ENCODE peak calls at places on chromosomes 1 and 21, in ten cellular contexts. S is transverse colon, T is SK-N-MC, O is H1, D is GM12878, H is GM12892, J is spleen, E is prostate gland, F is stomach, P is GM23338. Z is an unnamed sample.

GRCh38 chr21:41160036-41160435 is 7.9 kb upstream of the BACE2 start:
- DNase-seq in O (no peak), F (no peak), D (no peak), P (no peak), E (no peak), H (no peak), T (no peak), S (no peak), J (no peak), Z (no peak)

GRCh38 chr21:34129039-34129891 is 55.9 kb downstream of the MRPS6 start:
- DNase-seq in H (no peak), O (peak), D (no peak), F (peak), S (peak), E (peak), T (peak), J (no peak), P (peak), Z (peak)

GRCh38 chr1:221777434-221778072 is 35.7 kb upstream of the DUSP10 start:
- DNase-seq in H (no peak), T (no peak), P (no peak), D (peak), S (no peak), J (no peak), E (no peak), O (no peak), F (no peak), Z (no peak)

GRCh38 chr1:166165661-166166399 is 971 bp downstream of the FAM78B start:
- DNase-seq in J (peak), P (peak), S (peak), O (no peak), D (no peak), F (no peak), H (peak), T (no peak), E (peak), Z (peak)

GRCh38 chr1:226108935-226109828 is 46.7 kb downstream of the H3-3A start:
- DNase-seq in E (no peak), H (no peak), S (no peak), J (no peak), D (no peak), P (no peak), T (peak), O (no peak), F (peak), Z (no peak)

GRCh38 chr1:26607191-26607590 is 77.6 kb downstream of the RPS6KA1 start:
- DNase-seq in S (no peak), O (no peak), H (no peak), D (no peak), F (no peak), J (no peak), E (no peak), T (no peak), P (no peak), Z (no peak)

GRCh38 chr1:2205191-2205952 is 10.8 kb upstream of the FAAP20 start:
- DNase-seq in S (peak), J (peak), T (no peak), D (peak), P (peak), E (peak), F (peak), H (no peak), O (peak), Z (no peak)

GRCh38 chr1:57109247-57109646 is 143.4 kb upstream of the C8B start:
- DNase-seq in D (no peak), H (no peak), O (no peak), F (no peak), E (no peak), T (no peak), J (no peak), P (no peak), S (no peak), Z (no peak)

GRCh38 chr1:17741052-17741451 is 14.1 kb upstream of the ACTL8 start:
- DNase-seq in E (no peak), F (no peak), O (no peak), S (no peak), J (no peak), T (no peak), H (no peak), P (peak), D (no peak), Z (no peak)

GRCh38 chr1:31791131-31791858 is 24.5 kb downstream of the SPOCD1 start:
- DNase-seq in T (no peak), H (no peak), P (no peak), J (peak), F (no peak), S (no peak), O (no peak), D (no peak), E (no peak), Z (no peak)

GRCh38 chr1:20521960-20522861 is 14.3 kb upstream of the MUL1 start:
- DNase-seq in P (peak), J (peak), H (no peak), S (peak), F (peak), E (peak), T (peak), O (peak), D (peak), Z (peak)

GRCh38 chr1:231806623-231807470 is 180.3 kb downstream of the DISC1 start:
- DNase-seq in T (no peak), H (peak), E (no peak), J (peak), S (peak), F (peak), D (no peak), O (peak), P (peak), Z (peak)

GRCh38 chr1:109312246-109312645 is 5.4 kb upstream of the MYBPHL start:
- DNase-seq in O (no peak), T (no peak), H (no peak), P (no peak), E (no peak), D (no peak), S (no peak), F (no peak), J (no peak), Z (no peak)

GRCh38 chr1:245800901-245801605 is 646.3 kb downstream of the KIF26B start:
- DNase-seq in F (no peak), S (no peak), H (no peak), D (no peak), T (no peak), J (no peak), E (no peak), P (no peak), O (no peak), Z (no peak)

GRCh38 chr1:227191607-227192006 is 126.7 kb downstream of the CDC42BPA start:
- DNase-seq in J (no peak), F (no peak), D (no peak), E (no peak), P (no peak), H (no peak), S (no peak), T (no peak), O (no peak), Z (no peak)

GRCh38 chr1:231059566-231060193 is 19.6 kb upstream of the FAM89A start:
- DNase-seq in H (no peak), S (no peak), D (no peak), P (no peak), E (no peak), J (no peak), T (no peak), O (no peak), F (no peak), Z (no peak)

GRCh38 chr1:237709355-237709754 is 181.4 kb downstream of the ZP4 start:
- DNase-seq in O (no peak), E (no peak), F (no peak), D (no peak), S (no peak), P (no peak), T (no peak), H (no peak), J (no peak), Z (no peak)

GRCh38 chr1:47708658-47709301 is 270.9 kb downstream of the FOXD2 start:
- DNase-seq in S (peak), D (no peak), E (no peak), P (peak), F (no peak), O (no peak), T (no peak), J (no peak), H (no peak), Z (no peak)

GRCh38 chr1:200075938-200076546 is 48.5 kb downstream of the NR5A2 start:
- DNase-seq in T (no peak), H (no peak), E (peak), J (no peak), S (no peak), P (peak), O (no peak), D (no peak), F (no peak), Z (no peak)

GRCh38 chr1:10888791-10889627 is 92.6 kb upstream of the CASZ1 start:
- DNase-seq in O (no peak), J (no peak), D (no peak), F (no peak), P (peak), H (no peak), S (no peak), T (no peak), E (no peak), Z (no peak)

GRCh38 chr1:73162576-73162975 is 880.2 kb upstream of the NEGR1 start:
- DNase-seq in P (no peak), E (no peak), S (no peak), T (no peak), H (no peak), F (no peak), D (no peak), J (no peak), O (no peak), Z (no peak)

GRCh38 chr1:33007190-33008050 is 29.3 kb downstream of the AK2 start:
- DNase-seq in H (no peak), T (no peak), F (peak), S (peak), J (no peak), E (peak), O (no peak), P (peak), D (no peak), Z (no peak)

GRCh38 chr1:97243973-97244560 is 522.5 kb downstream of the PTBP2 start:
- DNase-seq in J (no peak), T (no peak), O (no peak), D (no peak), E (no peak), F (no peak), P (peak), H (no peak), S (no peak), Z (no peak)

GRCh38 chr1:204503122-204503912 is 8.7 kb upstream of the PIK3C2B start:
- DNase-seq in J (no peak), O (no peak), F (no peak), S (no peak), T (peak), H (no peak), D (no peak), E (peak), P (peak), Z (no peak)

GRCh38 chr1:205344010-205344808 is 12.5 kb downstream of the KLHDC8A start:
- DNase-seq in D (no peak), P (peak), J (peak), O (no peak), E (no peak), T (no peak), H (no peak), F (peak), S (peak), Z (no peak)

GRCh38 chr1:29413661-29414060 is 177.3 kb downstream of the PTPRU start:
- DNase-seq in E (no peak), S (no peak), D (no peak), J (no peak), P (no peak), F (no peak), H (no peak), T (no peak), O (no peak), Z (no peak)

GRCh38 chr21:38181101-38181500 is 75.7 kb upstream of the KCNJ15 start:
- DNase-seq in J (no peak), F (no peak), E (no peak), S (no peak), P (no peak), H (no peak), D (no peak), T (no peak), O (no peak), Z (no peak)

GRCh38 chr1:7069888-7070287 is 284.6 kb downstream of the CAMTA1 start:
- DNase-seq in J (no peak), P (peak), F (no peak), H (no peak), T (no peak), D (no peak), O (peak), E (no peak), S (no peak), Z (no peak)

GRCh38 chr1:165356876-165357275 is 361 bp upstream of the LMX1A start:
- DNase-seq in D (no peak), T (no peak), S (no peak), F (no peak), E (no peak), H (no peak), O (no peak), J (no peak), P (peak), Z (no peak)

GRCh38 chr1:38336961-38337360 is 290.4 kb upstream of the POU3F1 start:
- DNase-seq in T (no peak), P (no peak), S (no peak), E (no peak), H (no peak), D (no peak), F (no peak), J (no peak), O (no peak), Z (no peak)

GRCh38 chr21:17610862-17611261 is 1.8 kb downstream of the BTG3 start:
- DNase-seq in H (no peak), P (no peak), J (no peak), S (peak), D (no peak), F (peak), O (no peak), T (no peak), E (peak), Z (no peak)

GRCh38 chr1:940121-941026 is 16.7 kb downstream of the SAMD11 start:
- DNase-seq in F (peak), E (no peak), H (no peak), T (no peak), S (peak), P (peak), O (no peak), D (no peak), J (no peak), Z (peak)
- TF ChIP-seq POLR2AphosphoS5 in F (no peak), E (no peak), H (no peak), T (peak), S (no peak), P (no peak), O (no peak), D (no peak), J (no peak), Z (no peak)

GRCh38 chr1:154419620-154420020 is 14.5 kb downstream of the IL6R start:
- DNase-seq in H (no peak), F (peak), P (no peak), E (peak), T (no peak), J (peak), S (peak), D (no peak), O (no peak), Z (no peak)
- TF ChIP-seq POLR2AphosphoS5 in H (no peak), F (peak), P (no peak), E (peak), T (no peak), J (peak), S (peak), D (no peak), O (no peak), Z (no peak)

DNA sequence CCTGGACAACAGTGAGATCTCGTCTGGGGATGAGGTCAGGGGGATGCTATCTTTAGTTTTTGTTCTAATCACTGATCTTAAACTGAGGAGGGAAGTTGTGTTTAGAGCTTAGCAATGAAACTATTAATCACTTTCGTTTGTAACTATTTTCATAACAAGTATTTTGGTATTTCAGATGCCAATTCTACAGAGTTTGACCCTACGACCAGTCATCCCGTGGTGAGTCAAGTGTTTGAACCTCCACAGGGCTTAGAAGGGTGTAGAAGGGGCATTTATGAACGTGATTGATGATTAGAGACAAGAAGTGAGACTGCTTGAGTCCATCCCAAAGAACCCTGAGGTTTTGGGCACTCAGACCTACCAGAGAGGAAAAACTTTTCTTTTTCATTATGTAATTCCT is 15.6 kb downstream of the SLFNL1 start:
- DNase-seq in J (no peak), O (no peak), H (no peak), P (no peak), E (no peak), F (no peak), D (peak), S (no peak), T (no peak), Z (no peak)
- TF ChIP-seq POLR2AphosphoS5 in J (no peak), O (no peak), H (no peak), P (no peak), E (no peak), F (no peak), D (no peak), S (no peak), T (no peak), Z (no peak)

GRCh38 chr1:4702927-4703326 is 48.5 kb downstream of the AJAP1 start:
- DNase-seq in J (no peak), H (no peak), T (no peak), E (no peak), F (no peak), O (no peak), D (no peak), P (no peak), S (no peak), Z (no peak)
- TF ChIP-seq POLR2AphosphoS5 in J (no peak), H (no peak), T (no peak), E (no peak), F (no peak), O (no peak), D (no peak), P (no peak), S (no peak), Z (no peak)

DNA sequence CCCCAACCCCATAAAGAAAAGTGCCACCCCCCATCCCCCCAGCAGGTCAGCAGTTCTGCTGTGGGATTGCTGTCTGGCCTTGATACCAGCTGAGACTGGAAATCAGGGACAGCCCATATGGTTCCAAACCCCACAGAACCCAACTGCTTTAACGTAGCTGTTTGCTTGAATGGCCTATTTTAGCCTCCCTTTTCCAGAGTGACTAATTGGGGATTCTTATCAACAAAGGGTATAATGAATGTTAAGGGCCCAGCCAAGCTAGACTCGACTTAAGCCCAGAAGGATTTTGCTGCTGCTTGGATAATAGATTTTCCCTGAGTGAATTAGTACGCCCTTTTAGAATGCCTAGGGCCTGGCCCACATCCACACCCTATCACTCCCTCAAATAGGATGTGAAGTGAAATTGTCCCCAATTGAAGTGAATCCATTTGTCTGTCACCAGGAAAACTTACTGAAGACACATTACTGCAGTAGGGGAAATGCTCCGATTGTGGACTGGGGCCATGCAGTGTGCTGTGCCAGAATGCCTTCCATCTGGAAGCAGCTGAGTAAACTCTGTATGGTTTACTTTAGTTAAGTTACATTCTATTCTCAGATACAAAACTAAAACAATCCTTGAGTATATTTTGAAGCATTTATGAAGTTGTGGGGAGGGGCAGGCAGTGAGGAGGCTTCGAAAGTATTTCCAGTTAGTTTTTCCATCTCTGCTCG is 156.9 kb downstream of the DHRS3 start:
- DNase-seq in H (no peak), J (no peak), S (peak), D (no peak), E (peak), F (peak), T (no peak), P (no peak), O (no peak), Z (no peak)
- TF ChIP-seq POLR2AphosphoS5 in H (no peak), J (no peak), S (no peak), D (no peak), E (peak), F (no peak), T (no peak), P (no peak), O (no peak), Z (no peak)

GRCh38 chr1:59296358-59297256 is at the start of gene FGGY:
- DNase-seq in P (peak), D (peak), F (peak), J (peak), H (peak), S (peak), E (peak), O (peak), T (peak), Z (peak)
- TF ChIP-seq POLR2AphosphoS5 in P (peak), D (peak), F (peak), J (peak), H (peak), S (peak), E (peak), O (peak), T (peak), Z (peak)

DNA sequence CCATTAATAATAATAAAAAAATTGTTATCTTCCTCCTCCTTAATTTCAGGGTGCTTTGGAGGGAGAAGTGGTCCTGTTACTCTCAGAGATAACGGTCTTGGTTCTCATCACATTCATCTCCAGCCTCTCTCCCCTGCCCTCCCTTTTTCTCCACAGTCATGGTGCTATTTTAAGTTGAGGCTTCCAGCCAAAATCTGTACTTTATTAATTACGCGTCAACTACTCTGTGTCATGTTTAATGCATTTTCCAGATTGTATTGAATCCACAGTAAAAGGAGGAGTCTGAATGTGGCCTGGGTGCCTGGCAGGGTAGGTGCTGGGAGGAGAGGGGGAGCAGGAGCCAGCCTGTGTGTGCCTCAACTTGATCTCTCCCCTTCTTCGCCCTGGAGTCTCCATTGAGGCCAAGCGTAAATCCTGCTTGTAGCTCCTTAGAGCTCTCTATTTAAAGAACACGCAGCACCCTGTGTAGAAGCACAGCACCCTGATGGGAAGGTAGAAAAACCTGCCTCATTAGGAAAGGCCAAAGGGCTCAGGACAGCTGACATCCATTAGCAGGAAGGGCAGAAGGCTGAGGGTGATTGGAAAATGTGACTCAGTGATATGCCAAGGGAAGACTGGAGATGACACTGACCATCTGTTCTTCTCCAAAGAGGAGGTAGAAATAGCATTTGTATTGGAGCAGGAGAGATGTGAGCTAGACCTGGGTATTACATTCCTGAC is 82.4 kb downstream of the PLXNA2 start:
- DNase-seq in S (no peak), P (no peak), T (no peak), D (no peak), F (no peak), H (no peak), E (no peak), J (no peak), O (no peak), Z (no peak)
- TF ChIP-seq POLR2AphosphoS5 in S (peak), P (no peak), T (no peak), D (no peak), F (no peak), H (no peak), E (no peak), J (no peak), O (no peak), Z (no peak)

Z was measured in GM12891.